ENCODE peak calls at places on chromosomes 6 and 20, in six cellular contexts. O is epithelial cell of esophagus; A is NCI-H1105 treated with DMSO at 0.1 percent for 48 hours; Z is stimulated activated CD4-positive, alpha-beta T cell treated with anti-CD3 and anti-CD28 coated beads, Interleukin-15, amount 100 ng/mL, for 24 hours; W is left cardiac atrium; B is GM04504. C is an unnamed sample.

GRCh38 chr6:14742680-14743079 is 503.2 kb upstream of the JARID2 start:
- DNase-seq in O (no peak), A (no peak), Z (no peak), W (no peak), B (no peak), C (no peak)

GRCh38 chr6:110567957-110568696 is 91.7 kb upstream of the SLC22A16 start:
- DNase-seq in O (no peak), A (no peak), Z (no peak), W (no peak), B (no peak), C (no peak)

GRCh38 chr6:123873974-123874373 is 70.3 kb downstream of the NKAIN2 start:
- DNase-seq in O (no peak), A (no peak), Z (no peak), W (no peak), B (no peak), C (no peak)

GRCh38 chr20:41054463-41055230 is 26.0 kb downstream of the TOP1 start:
- DNase-seq in O (no peak), A (no peak), Z (no peak), W (no peak), B (no peak), C (no peak)

GRCh38 chr6:29552512-29553051 is 7.0 kb downstream of the UBD start:
- DNase-seq in O (peak), A (no peak), Z (no peak), W (no peak), B (peak), C (peak)

GRCh38 chr6:20013485-20013884 is 176.3 kb downstream of the ID4 start:
- DNase-seq in O (no peak), A (no peak), Z (no peak), W (no peak), B (no peak), C (no peak)

GRCh38 chr6:28940294-28940858 is 16.6 kb upstream of the TRIM27 start:
- DNase-seq in O (peak), A (peak), Z (peak), W (peak), B (no peak), C (peak)

GRCh38 chr6:89430563-89430962 is 2.4 kb upstream of the ANKRD6 start:
- DNase-seq in O (no peak), A (no peak), Z (no peak), W (no peak), B (no peak), C (no peak)

GRCh38 chr6:56616967-56617366 is 25.7 kb downstream of the DST start:
- DNase-seq in O (no peak), A (no peak), Z (no peak), W (no peak), B (no peak), C (no peak)

GRCh38 chr20:34037121-34037520 is 43.4 kb downstream of the RALY start:
- DNase-seq in O (peak), A (no peak), Z (peak), W (no peak), B (no peak), C (no peak)

GRCh38 chr6:162488444-162488843 is 239.1 kb downstream of the PRKN start:
- DNase-seq in O (no peak), A (no peak), Z (no peak), W (no peak), B (no peak), C (no peak)

GRCh38 chr6:14844411-14844810 is 401.5 kb upstream of the JARID2 start:
- DNase-seq in O (no peak), A (no peak), Z (no peak), W (no peak), B (no peak), C (no peak)

GRCh38 chr6:30152910-30153309 is 8.1 kb downstream of the TRIM10 start:
- DNase-seq in O (no peak), A (no peak), Z (no peak), W (no peak), B (no peak), C (no peak)

GRCh38 chr6:151747890-151748289 is 59.6 kb upstream of the ESR1 start:
- DNase-seq in O (no peak), A (no peak), Z (no peak), W (no peak), B (no peak), C (no peak)

GRCh38 chr20:54167909-54168872 is 5.6 kb downstream of the CYP24A1 start:
- DNase-seq in O (peak), A (peak), Z (no peak), W (no peak), B (no peak), C (peak)

GRCh38 chr6:149317656-149318571 is at the start of gene TAB2:
- DNase-seq in O (no peak), A (peak), Z (peak), W (peak), B (no peak), C (no peak)

GRCh38 chr6:15663057-15663638 is 320 bp upstream of the DTNBP1 start:
- DNase-seq in O (peak), A (no peak), Z (no peak), W (no peak), B (peak), C (peak)

GRCh38 chr20:63076421-63076820 is 69.7 kb upstream of the BHLHE23 start:
- DNase-seq in O (no peak), A (no peak), Z (no peak), W (no peak), B (no peak), C (no peak)

GRCh38 chr20:57089701-57090144 is 176.7 kb downstream of the BMP7 start:
- DNase-seq in O (peak), A (peak), Z (peak), W (peak), B (no peak), C (peak)